ENCODE peak calls at places on chromosomes 3 and 15, in five cellular contexts. Z is SJCRH30, R is hepatocyte, P is body of pancreas, N is mesendoderm. Q is an unnamed sample.

GRCh38 chr3:129112308-129113052 is 9.1 kb downstream of the RAB43 start:
- DNase-seq in P (no peak), N (peak), Z (no peak), R (no peak), Q (no peak)

GRCh38 chr3:15297592-15298350 is 34.6 kb downstream of the SH3BP5 start:
- DNase-seq in P (no peak), N (no peak), Z (no peak), R (no peak), Q (no peak)

GRCh38 chr15:41417418-41417811 is 520 bp downstream of the RTF1 start:
- DNase-seq in R (peak), Z (peak), P (no peak), N (peak), Q (no peak)

GRCh38 chr15:74511583-74511982 is 29.4 kb upstream of the ARID3B start:
- DNase-seq in N (no peak), R (no peak), P (no peak), Z (peak), Q (no peak)

GRCh38 chr3:190175490-190175889 is 54.8 kb upstream of the P3H2 start:
- DNase-seq in P (no peak), Z (no peak), N (no peak), R (no peak), Q (no peak)

GRCh38 chr3:173893066-173893465 is 495.5 kb downstream of the NLGN1 start:
- DNase-seq in R (no peak), N (no peak), P (no peak), Z (no peak), Q (peak)

GRCh38 chr3:98722389-98722788 is 40.8 kb upstream of the ST3GAL6 start:
- DNase-seq in Z (no peak), N (peak), P (no peak), R (no peak), Q (no peak)

GRCh38 chr3:191383104-191383503 is 52.8 kb upstream of the UTS2B start:
- DNase-seq in N (no peak), R (no peak), P (no peak), Z (peak), Q (no peak)

GRCh38 chr15:70569139-70569717 is 194.1 kb downstream of the UACA start:
- DNase-seq in P (no peak), R (peak), N (peak), Z (peak), Q (no peak)

GRCh38 chr15:97585408-97585807 is 375.1 kb upstream of the ARRDC4 start:
- DNase-seq in N (no peak), P (no peak), R (no peak), Z (no peak), Q (no peak)

GRCh38 chr3:107973152-107973551 is 117.7 kb downstream of the CD47 start:
- DNase-seq in P (no peak), R (no peak), N (no peak), Z (no peak), Q (no peak)

GRCh38 chr3:29152379-29152778 is 128.5 kb upstream of the RBMS3 start:
- DNase-seq in N (peak), Z (no peak), P (no peak), R (no peak), Q (no peak)

GRCh38 chr3:182165234-182165633 is 453.5 kb downstream of the SOX2 start:
- DNase-seq in Z (no peak), P (no peak), R (peak), N (no peak), Q (peak)

GRCh38 chr3:189292667-189293478 is 121.1 kb downstream of the TPRG1 start:
- DNase-seq in Z (peak), P (no peak), R (no peak), N (peak), Q (no peak)

GRCh38 chr3:23805228-23805880 is 401 bp upstream of the UBE2E1 start:
- DNase-seq in N (peak), R (no peak), Z (no peak), P (no peak), Q (no peak)

GRCh38 chr3:154122912-154123559 is 1.8 kb downstream of the ARHGEF26 start:
- DNase-seq in Z (peak), P (peak), N (peak), R (peak), Q (no peak)

GRCh38 chr3:139660269-139660668 is 17.5 kb downstream of the NMNAT3 start:
- DNase-seq in Z (no peak), P (no peak), R (no peak), N (no peak), Q (no peak)

GRCh38 chr15:53658827-53659226 is 100.6 kb downstream of the WDR72 start:
- DNase-seq in Z (no peak), P (no peak), R (no peak), N (no peak), Q (no peak)

GRCh38 chr15:65413760-65414144 is 9.0 kb downstream of the IGDCC4 start:
- DNase-seq in Z (no peak), N (no peak), R (no peak), P (no peak), Q (peak)

GRCh38 chr15:66276546-66276945 is 16.8 kb upstream of the DIS3L start:
- DNase-seq in Z (no peak), R (no peak), N (no peak), P (no peak), Q (no peak)

GRCh38 chr3:58581328-58582091 is 4.3 kb upstream of the FAM107A start:
- DNase-seq in Z (peak), P (no peak), R (peak), N (peak), Q (no peak)

GRCh38 chr3:190486201-190486865 is 27.6 kb upstream of the IL1RAP start:
- DNase-seq in R (no peak), P (no peak), N (no peak), Z (no peak), Q (peak)

GRCh38 chr3:14909250-14909649 is 38.1 kb upstream of the NR2C2 start:
- DNase-seq in R (no peak), Z (no peak), N (no peak), P (no peak), Q (no peak)

GRCh38 chr15:67290319-67290718 is 35.7 kb downstream of the IQCH start:
- DNase-seq in P (no peak), R (no peak), Z (no peak), N (no peak), Q (no peak)

GRCh38 chr3:182583545-182583944 is 209.8 kb upstream of the ATP11B start:
- DNase-seq in Z (no peak), R (no peak), P (no peak), N (no peak), Q (peak)

GRCh38 chr3:128076783-128077624 is 24.8 kb downstream of the SEC61A1 start:
- DNase-seq in N (no peak), R (peak), Z (no peak), P (no peak), Q (no peak)

GRCh38 chr15:71790081-71790480 is 20.3 kb upstream of the NR2E3 start:
- DNase-seq in Z (no peak), N (no peak), P (peak), R (peak), Q (peak)

GRCh38 chr3:17810759-17811158 is 68.3 kb upstream of the TBC1D5 start:
- DNase-seq in Z (no peak), N (peak), R (no peak), P (no peak), Q (no peak)

GRCh38 chr15:31554261-31554660 is 227.6 kb downstream of the KLF13 start:
- DNase-seq in R (no peak), N (no peak), P (no peak), Z (no peak), Q (no peak)

GRCh38 chr15:39921274-39921638 is 1.2 kb upstream of the GPR176 start:
- DNase-seq in R (no peak), Z (no peak), P (no peak), N (no peak), Q (no peak)

GRCh38 chr3:11391930-11392688 is 119.9 kb downstream of the ATG7 start:
- DNase-seq in P (no peak), Z (peak), R (no peak), N (no peak), Q (no peak)
- H3K27ac ChIP-seq in P (no peak), Z (peak), R (peak), N (no peak), Q (peak)

GRCh38 chr15:75669191-75669878 is 21.6 kb downstream of the SNX33 start:
- DNase-seq in R (no peak), Z (no peak), P (peak), N (no peak), Q (peak)
- H3K27ac ChIP-seq in R (no peak), Z (no peak), P (peak), N (no peak), Q (peak)

GRCh38 chr15:57213783-57214366 is 162.4 kb upstream of the CGNL1 start:
- DNase-seq in R (peak), Z (no peak), P (no peak), N (peak), Q (no peak)
- H3K27ac ChIP-seq in R (no peak), Z (no peak), P (no peak), N (no peak), Q (no peak)

GRCh38 chr3:10142707-10143560 is 1.4 kb downstream of the VHL start:
- DNase-seq in R (no peak), N (peak), Z (no peak), P (no peak), Q (no peak)

GRCh38 chr3:10145685-10146084 is 4.1 kb downstream of the VHL start:
- DNase-seq in P (no peak), Z (no peak), N (no peak), R (no peak), Q (no peak)

GRCh38 chr3:10136426-10137005 is 5.1 kb upstream of the VHL start:
- DNase-seq in P (no peak), R (no peak), Z (no peak), N (no peak), Q (no peak)

GRCh38 chr3:10137178-10137577 is 4.4 kb upstream of the VHL start:
- DNase-seq in R (no peak), N (no peak), P (no peak), Z (no peak), Q (no peak)

DNA sequence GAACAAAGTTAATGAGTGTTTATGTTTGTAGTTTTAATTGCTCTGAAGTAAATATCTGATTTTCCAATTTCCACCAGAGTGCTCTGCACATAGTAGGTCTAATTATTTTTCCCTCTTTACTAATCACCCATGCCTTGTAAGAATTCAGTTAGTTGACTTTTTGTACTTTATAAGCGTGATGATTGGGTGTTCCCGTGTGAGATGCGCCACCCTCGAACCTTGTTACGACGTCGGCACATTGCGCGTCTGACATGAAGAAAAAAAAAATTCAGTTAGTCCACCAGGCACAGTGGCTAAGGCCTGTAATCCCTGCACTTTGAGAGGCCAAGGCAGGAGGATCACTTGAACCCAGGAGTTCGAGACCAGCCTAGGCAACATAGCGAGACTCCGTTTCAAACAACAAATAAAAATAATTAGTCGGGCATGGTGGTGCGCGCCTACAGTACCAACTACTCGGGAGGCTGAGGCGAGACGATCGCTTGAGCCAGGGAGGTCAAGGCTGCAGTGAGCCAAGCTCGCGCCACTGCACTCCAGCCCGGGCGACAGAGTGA is 507 bp upstream of the VHL start:
- DNase-seq in R (no peak), N (no peak), Z (peak), P (no peak), Q (no peak)
- H3K27ac ChIP-seq in R (peak), N (no peak), Z (peak), P (no peak), Q (peak)

DNA sequence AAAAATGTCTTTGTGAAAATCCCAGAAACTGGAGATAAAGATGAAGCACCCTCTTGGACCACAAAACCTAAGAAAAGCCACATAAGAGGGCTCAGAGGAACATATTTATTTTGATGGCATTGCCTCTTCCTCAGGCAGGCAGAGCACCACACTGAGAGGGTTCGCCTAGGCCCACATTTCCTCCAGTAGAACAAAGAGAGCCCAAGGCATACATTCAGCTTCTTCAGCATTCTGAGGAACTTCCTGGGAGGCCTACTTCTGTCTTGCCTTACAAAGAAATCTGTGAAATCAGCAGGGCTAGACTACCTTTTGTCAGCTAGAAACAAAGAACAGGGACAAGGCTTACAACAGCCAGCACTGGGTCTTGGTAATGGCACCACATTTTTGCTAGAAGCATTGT is 1325.3 kb downstream of the SI start:
- DNase-seq in N (no peak), P (no peak), R (no peak), Z (no peak), Q (no peak)
- H3K27ac ChIP-seq in N (no peak), P (no peak), R (no peak), Z (no peak), Q (no peak)

GRCh38 chr3:113249601-113250000 is 38.2 kb downstream of the BOC start:
- DNase-seq in R (no peak), P (no peak), Z (no peak), N (no peak), Q (no peak)

GRCh38 chr3:113245775-113246174 is 34.4 kb downstream of the BOC start:
- DNase-seq in R (no peak), Z (no peak), N (no peak), P (no peak), Q (no peak)

GRCh38 chr3:113247664-113248458 is 36.5 kb downstream of the BOC start:
- DNase-seq in Z (no peak), P (no peak), N (no peak), R (no peak), Q (no peak)

GRCh38 chr3:113249111-113249510 is 37.8 kb downstream of the BOC start:
- DNase-seq in P (no peak), R (no peak), Z (peak), N (no peak), Q (peak)

DNA sequence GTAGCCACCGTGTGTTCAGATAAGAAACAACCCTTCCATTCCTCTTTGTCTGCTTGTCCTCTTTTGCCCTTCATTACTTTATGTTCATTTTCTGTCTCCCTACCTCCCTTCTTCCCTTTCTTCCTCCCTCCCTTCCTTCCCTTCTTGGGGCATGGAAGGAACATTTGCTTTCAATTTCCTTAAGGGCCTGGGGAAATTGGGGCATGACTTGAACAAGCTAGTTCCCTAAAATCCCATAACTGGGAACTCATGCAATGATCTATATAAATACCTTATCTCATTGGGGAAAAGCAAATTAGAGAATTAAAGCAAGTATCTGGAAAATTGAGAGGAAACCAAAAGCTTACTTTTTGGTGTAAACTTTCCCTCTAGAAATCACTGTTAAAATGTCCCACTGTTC is 35.7 kb downstream of the BOC start:
- DNase-seq in Z (no peak), R (no peak), N (no peak), P (no peak), Q (no peak)
- H3K27ac ChIP-seq in Z (no peak), R (peak), N (no peak), P (no peak), Q (no peak)

DNA sequence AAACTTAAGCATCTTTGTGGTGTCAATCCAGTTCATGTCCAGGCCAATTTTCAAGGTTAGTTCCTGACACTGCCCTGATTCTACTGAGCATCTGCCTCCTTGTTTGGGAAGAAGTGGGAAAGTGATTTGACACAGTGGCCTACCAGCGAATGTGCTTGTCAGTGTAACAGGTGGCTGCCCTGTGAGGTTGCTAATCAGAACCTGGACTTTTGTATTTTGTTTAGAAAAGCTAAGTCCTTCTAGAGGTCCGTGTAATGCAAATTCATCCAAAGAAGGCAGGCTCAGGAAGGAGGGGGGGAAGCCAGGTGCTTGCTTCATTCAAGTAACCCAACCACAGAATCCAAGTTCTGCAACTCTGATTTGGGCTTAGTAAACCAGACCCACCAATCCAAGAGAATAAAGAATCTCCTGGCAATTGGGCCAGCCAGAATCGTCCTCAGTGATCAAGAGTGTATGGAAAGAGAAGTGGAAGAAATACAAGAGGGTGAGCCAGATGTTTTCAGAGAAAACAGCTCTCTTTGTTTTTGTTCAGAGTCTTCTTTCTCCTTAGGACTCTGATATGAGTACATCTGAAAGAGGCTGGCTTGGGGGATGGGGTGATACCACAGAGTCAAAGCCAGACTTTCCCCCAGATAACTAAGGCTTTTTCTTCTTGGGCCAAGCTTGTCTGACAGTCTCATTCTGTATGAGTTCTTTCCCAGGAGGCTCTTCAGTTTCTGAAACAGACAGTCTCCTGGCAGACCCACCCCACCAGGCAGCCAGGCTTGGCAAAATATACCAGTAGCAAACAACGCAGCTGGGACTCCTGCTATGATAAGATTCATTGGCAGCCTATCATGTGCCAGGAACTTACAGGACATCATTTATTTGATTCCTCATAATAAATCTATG is 508.9 kb upstream of the TBL1XR1 start:
- DNase-seq in R (no peak), Z (peak), N (no peak), P (peak), Q (no peak)
- H3K27ac ChIP-seq in R (no peak), Z (peak), N (no peak), P (no peak), Q (no peak)

Q was measured in epithelial cell of prostate.